ENCODE peak calls at places on chromosomes 3 and 15, in four cellular contexts. T, X, Y and B are unnamed samples.

GRCh38 chr15:60212536-60212935 is 185.2 kb downstream of the ANXA2 start:
- DNase-seq in T (no peak), X (peak; percentile 28), Y (no peak), B (peak; percentile 57)

GRCh38 chr15:66704783-66705113 is 2.7 kb downstream of the SMAD6 start:
- DNase-seq in T (no peak), X (peak; percentile 47), Y (no peak), B (no peak)

GRCh38 chr3:27722957-27723802 is 1.1 kb upstream of the EOMES start:
- DNase-seq in T (no peak), X (peak; percentile 25), Y (peak; percentile 24), B (no peak)

GRCh38 chr15:79740581-79740980 is 156.2 kb downstream of the MTHFS start:
- DNase-seq in T (no peak), X (no peak), Y (no peak), B (no peak)

GRCh38 chr3:143484851-143485512 is 363.3 kb downstream of the SLC9A9 start:
- DNase-seq in T (no peak), X (peak; percentile 6), Y (no peak), B (no peak)

GRCh38 chr3:37499061-37499785 is 324.8 kb upstream of the LRRFIP2 start:
- DNase-seq in T (no peak), X (no peak), Y (no peak), B (no peak)

GRCh38 chr3:168071535-168071934 is 24.2 kb downstream of the GOLIM4 start:
- DNase-seq in T (peak; percentile 75), X (peak; percentile 96), Y (no peak), B (peak; percentile 91)

GRCh38 chr15:69841046-69841828 is 256.5 kb downstream of the TLE3 start:
- DNase-seq in T (no peak), X (peak; percentile 30), Y (no peak), B (no peak)

GRCh38 chr3:29463306-29463705 is 182.4 kb downstream of the RBMS3 start:
- DNase-seq in T (no peak), X (no peak), Y (no peak), B (peak; percentile 46)

DNA sequence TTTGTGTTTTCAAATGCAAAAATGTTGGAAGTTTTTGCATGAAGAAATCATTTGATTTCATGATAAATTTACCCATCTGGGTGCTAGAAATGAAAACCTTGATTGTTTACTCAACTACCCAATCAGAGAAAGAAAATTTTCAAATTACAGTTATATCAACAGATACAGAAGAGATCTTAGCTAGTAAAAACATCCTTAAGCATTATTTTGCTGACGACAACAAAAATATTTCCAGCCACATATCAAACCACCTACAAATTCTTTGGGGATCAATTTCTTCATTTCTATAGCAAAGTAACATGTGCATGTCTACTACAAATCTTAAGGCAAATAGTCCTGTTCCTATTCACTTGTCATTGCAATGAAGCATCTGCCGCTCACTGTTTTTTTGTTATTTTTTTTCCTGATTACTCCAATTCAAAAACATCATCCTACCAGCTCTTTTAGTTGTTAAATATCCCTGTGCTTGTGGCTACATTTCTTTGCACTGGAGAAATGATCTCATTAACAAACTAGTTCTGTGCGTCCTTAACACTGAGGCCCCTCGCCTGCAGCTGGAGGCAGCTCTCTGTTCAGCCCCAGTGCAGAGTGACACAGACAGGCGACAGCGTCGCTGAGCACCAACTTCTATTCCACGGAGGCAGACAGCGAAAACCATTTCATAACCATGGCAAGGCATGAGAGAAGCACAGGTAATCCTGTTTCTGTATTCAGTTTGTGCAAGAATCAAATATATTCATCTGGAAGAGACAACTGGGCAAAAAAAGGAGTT is 530.4 kb downstream of the ZIC1 start:
- DNase-seq in T (no peak), X (no peak), Y (no peak), B (no peak)
- H2AFZ ChIP-seq in T (no peak overlapping the region), X (peak overlapping the region; percentile 50), Y (no peak overlapping the region), B (peak overlapping the region; percentile 33)

GRCh38 chr3:45545476-45545875 is 49.1 kb upstream of the LIMD1 start:
- DNase-seq in T (peak; percentile 40), X (peak; percentile 67), Y (no peak), B (no peak)

GRCh38 chr3:45546636-45547201 is 47.8 kb upstream of the LIMD1 start:
- DNase-seq in T (no peak), X (no peak), Y (no peak), B (no peak)

GRCh38 chr3:45546223-45546622 is 48.3 kb upstream of the LIMD1 start:
- DNase-seq in T (no peak), X (no peak), Y (no peak), B (no peak)

GRCh38 chr3:45544024-45544718 is 50.4 kb upstream of the LIMD1 start:
- DNase-seq in T (no peak), X (peak; percentile 24), Y (peak; percentile 42), B (no peak)

GRCh38 chr3:45544719-45545296 is 49.7 kb upstream of the LIMD1 start:
- DNase-seq in T (no peak), X (no peak), Y (no peak), B (no peak)
- H3K4me3 ChIP-seq in T (no peak overlapping the region), X (no peak overlapping the region), Y (no peak overlapping the region), B (no peak overlapping the region)

DNA sequence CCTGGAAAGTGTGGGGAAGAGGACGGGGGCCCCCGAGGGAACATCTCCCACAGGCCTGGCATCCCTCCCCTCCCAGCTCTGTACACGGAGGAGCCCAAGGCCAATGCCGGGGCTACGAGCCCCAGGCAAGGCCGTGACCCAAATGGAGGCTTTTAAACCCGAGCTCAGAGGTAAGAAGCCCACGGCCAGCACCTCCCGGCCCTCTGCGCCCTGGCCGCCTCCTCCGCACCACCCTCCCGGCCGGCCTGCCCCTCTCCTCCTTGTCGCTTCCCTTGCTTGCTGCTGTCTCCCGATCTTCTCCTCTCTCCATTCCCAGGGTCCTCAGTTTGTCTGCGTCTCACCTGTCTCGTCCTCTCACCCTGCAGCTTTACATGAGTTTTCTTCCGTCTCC is 1.3 kb downstream of the MUC4 start:
- DNase-seq in T (no peak), X (no peak), Y (no peak), B (no peak)
- TF ChIP-seq EZH2 in T (no peak), X (no peak), Y (no peak), B (no peak)

DNA sequence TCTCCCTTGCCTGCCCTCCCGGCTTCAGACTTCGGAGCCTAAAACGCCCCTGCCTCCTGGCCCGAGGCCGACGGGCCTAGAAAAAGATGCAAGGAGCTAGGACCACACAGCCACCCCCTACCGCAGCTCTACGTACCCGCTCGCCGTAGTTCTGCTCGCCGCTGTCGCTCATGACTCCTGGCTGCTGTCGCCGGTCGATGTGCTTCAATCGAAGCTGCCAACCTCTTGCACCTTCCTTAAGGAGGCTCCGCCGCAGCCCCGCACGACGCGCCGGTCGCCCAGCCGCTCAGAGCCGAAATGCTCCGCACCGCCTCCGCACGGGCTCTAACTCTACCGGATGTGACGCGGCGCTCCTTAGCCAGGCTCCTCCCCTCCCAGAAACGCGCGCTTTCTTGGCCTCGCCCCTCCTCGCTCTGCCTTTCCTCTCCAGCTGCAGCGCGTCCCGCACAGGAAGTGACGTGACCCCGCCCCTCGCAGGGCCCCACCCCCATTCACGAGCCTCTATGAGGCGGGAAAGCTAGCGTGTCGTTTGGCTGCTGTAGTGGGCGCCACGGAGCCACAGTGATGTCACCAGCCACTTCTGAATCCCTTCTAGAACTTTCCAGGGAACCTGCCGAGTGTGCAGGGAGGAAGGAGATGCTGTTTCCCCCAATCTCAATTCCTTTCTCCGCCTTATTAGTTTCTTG is at the start of gene TRA2B:
- DNase-seq in T (peak; percentile 93), X (peak; percentile 100), Y (peak; percentile 99), B (peak; percentile 95)
- H2AFZ ChIP-seq in T (peak within 1 kb of the TSS; percentile 79), X (peak within 1 kb of the TSS; percentile 97), Y (peak within 1 kb of the TSS; percentile 67), B (peak within 1 kb of the TSS; percentile 90)

DNA sequence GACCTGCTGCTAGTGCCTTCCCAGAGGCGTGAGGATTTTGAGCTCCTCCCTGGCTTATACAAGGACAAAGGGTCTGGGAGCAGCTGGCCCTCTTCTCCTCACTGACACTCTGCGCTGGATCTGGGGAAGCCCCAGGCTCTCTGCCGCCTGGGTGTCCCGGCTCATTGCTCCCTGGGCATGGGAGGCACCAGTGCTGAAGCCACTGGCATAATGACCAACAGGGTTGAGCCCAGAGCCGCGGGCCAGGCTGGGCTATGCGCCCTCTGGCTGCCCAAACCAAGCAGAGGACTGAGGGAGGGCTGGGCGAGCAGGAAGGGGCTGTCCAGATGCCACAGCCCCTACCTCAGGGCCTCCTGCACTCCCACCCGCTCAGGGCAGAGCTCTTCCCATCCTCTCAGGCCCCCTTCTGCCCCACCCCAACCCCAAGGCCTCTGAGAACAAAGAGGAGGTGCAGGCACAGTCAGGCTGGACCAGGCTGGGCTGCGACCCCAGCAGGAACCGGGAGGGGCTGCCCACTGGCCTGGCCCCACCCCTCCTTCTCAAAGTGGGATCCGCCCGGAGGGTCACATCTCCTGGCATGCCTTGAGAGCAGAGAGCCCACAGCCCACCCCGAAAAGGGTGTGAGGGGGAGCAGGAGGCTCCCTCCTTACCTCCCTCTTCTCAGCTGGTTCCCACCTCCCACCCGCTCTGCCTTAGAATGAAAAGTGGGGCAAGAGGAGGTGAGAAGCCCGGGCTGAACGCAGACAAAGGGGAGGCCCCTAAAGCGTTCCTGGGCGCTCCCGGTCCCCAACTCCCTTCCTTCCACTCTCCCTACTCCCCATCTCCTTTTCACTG is 1.5 kb downstream of the LINGO1 start:
- DNase-seq in T (no peak), X (no peak), Y (peak; percentile 12), B (no peak)
- H3K4me3 ChIP-seq in T (no peak overlapping the region), X (no peak overlapping the region), Y (no peak overlapping the region), B (no peak overlapping the region)